ENCODE peak calls at places on chromosomes 3 and 15, in six cellular contexts. D, X, O, Z, M and H are unnamed samples.

GRCh38 chr3:13109516-13109915 is 36.3 kb upstream of the IQSEC1 start:
- DNase-seq in Z (no peak), M (no peak), D (no peak), O (no peak), X (no peak), H (no peak)

GRCh38 chr3:126129408-126129891 is 45.5 kb upstream of the SLC41A3 start:
- DNase-seq in D (no peak), M (peak), Z (peak), O (no peak), X (no peak), H (peak)

GRCh38 chr3:40764722-40765121 is 240.0 kb downstream of the ZNF621 start:
- DNase-seq in X (no peak), D (no peak), O (no peak), Z (no peak), M (no peak), H (no peak)

GRCh38 chr15:48493084-48493762 is 152.3 kb downstream of the FBN1 start:
- DNase-seq in D (no peak), X (no peak), Z (peak), M (no peak), O (no peak), H (peak)

GRCh38 chr3:174439621-174440349 is 419.3 kb upstream of the NAALADL2 start:
- DNase-seq in X (no peak), Z (peak), M (no peak), D (no peak), O (peak), H (peak)

GRCh38 chr3:173893066-173893465 is 495.5 kb downstream of the NLGN1 start:
- DNase-seq in X (no peak), M (no peak), D (no peak), Z (peak), O (no peak), H (peak)

GRCh38 chr15:88215249-88215648 is 41.3 kb downstream of the NTRK3 start:
- DNase-seq in M (no peak), X (no peak), O (no peak), D (no peak), Z (no peak), H (no peak)

GRCh38 chr3:39413691-39414420 is 7.3 kb downstream of the RPSA start:
- DNase-seq in X (no peak), D (no peak), O (no peak), M (no peak), Z (no peak), H (no peak)